ENCODE peak calls at places on chromosomes 12 and 14, in four cellular contexts. Y is aorta, J is AG10803, T is Peyer's patch. L is an unnamed sample.

GRCh38 chr12:12628013-12628412 is 16.3 kb downstream of the CREBL2 start:
- DNase-seq in Y (no peak), J (peak; percentile 29), T (no peak), L (no peak)

GRCh38 chr14:55347040-55347439 is 64.6 kb downstream of the ATG14 start:
- DNase-seq in Y (no peak), J (no peak), T (no peak), L (no peak)

GRCh38 chr12:16008442-16008841 is 97.3 kb downstream of the DERA start:
- DNase-seq in Y (no peak), J (no peak), T (no peak), L (no peak)

GRCh38 chr14:91752956-91753355 is 21.1 kb upstream of the CATSPERB start:
- DNase-seq in Y (no peak), J (no peak), T (no peak), L (no peak)

GRCh38 chr14:90660865-90661570 is 155.2 kb downstream of the TTC7B start:
- DNase-seq in Y (no peak), J (no peak), T (peak; percentile 89), L (no peak)

GRCh38 chr14:89616425-89617141 is 199.6 kb upstream of the FOXN3 start:
- DNase-seq in Y (no peak), J (peak; percentile 53), T (no peak), L (peak; percentile 45)

GRCh38 chr12:70628701-70629480 is 8.3 kb downstream of the PTPRB start:
- DNase-seq in Y (no peak), J (no peak), T (no peak), L (no peak)

GRCh38 chr14:61615743-61616523 is 79.4 kb upstream of the HIF1A start:
- DNase-seq in Y (no peak), J (no peak), T (no peak), L (no peak)

GRCh38 chr12:81726634-81727033 is 32.5 kb downstream of the PPFIA2 start:
- DNase-seq in Y (no peak), J (no peak), T (no peak), L (peak; percentile 17)

GRCh38 chr14:77301103-77301502 is 19.6 kb downstream of the POMT2 start:
- DNase-seq in Y (peak; percentile 88), J (peak; percentile 85), T (peak; percentile 82), L (peak; percentile 50)

GRCh38 chr12:93793983-93794382 is 116.8 kb downstream of the CRADD start:
- DNase-seq in Y (no peak), J (peak; percentile 87), T (no peak), L (no peak)

GRCh38 chr12:126760109-126760508 is 1506.9 kb upstream of the TMEM132C start:
- DNase-seq in Y (no peak), J (no peak), T (no peak), L (no peak)

GRCh38 chr14:60339571-60339970 is 90.5 kb downstream of the PPM1A start:
- DNase-seq in Y (no peak), J (no peak), T (no peak), L (no peak)

GRCh38 chr14:60951781-60952435 is 29.0 kb downstream of the TRMT5 start:
- DNase-seq in Y (no peak), J (no peak), T (no peak), L (no peak)

GRCh38 chr12:104218935-104219334 is 3.4 kb downstream of the TXNRD1 start:
- DNase-seq in Y (no peak), J (peak; percentile 30), T (no peak), L (no peak)

GRCh38 chr14:70714055-70714550 is 72.4 kb downstream of the TTC9 start:
- DNase-seq in Y (no peak), J (peak; percentile 55), T (no peak), L (peak; percentile 44)

GRCh38 chr14:102605026-102605425 is 12.6 kb downstream of the RCOR1 start:
- DNase-seq in Y (no peak), J (no peak), T (no peak), L (no peak)

GRCh38 chr14:65564370-65564769 is 151.8 kb downstream of the FUT8 start:
- DNase-seq in Y (no peak), J (no peak), T (no peak), L (no peak)

GRCh38 chr12:56628671-56629458 is 1.3 kb downstream of the BAZ2A start:
- DNase-seq in Y (peak; percentile 86), J (peak; percentile 75), T (peak; percentile 69), L (peak; percentile 72)

GRCh38 chr12:43004908-43005307 is 415.4 kb upstream of the PRICKLE1 start:
- DNase-seq in Y (no peak), J (no peak), T (no peak), L (no peak)

GRCh38 chr12:113381237-113381636 is 22.4 kb downstream of the SDS start:
- DNase-seq in Y (no peak), J (no peak), T (no peak), L (no peak)

GRCh38 chr14:62706217-62706616 is 339.0 kb downstream of the KCNH5 start:
- DNase-seq in Y (no peak), J (no peak), T (no peak), L (no peak)

GRCh38 chr14:93430889-93431670 is at the start of gene UNC79:
- DNase-seq in Y (no peak), J (no peak), T (no peak), L (peak; percentile 58)

GRCh38 chr12:30795410-30795659 is 40.6 kb upstream of the CAPRIN2 start:
- DNase-seq in Y (no peak), J (no peak), T (no peak), L (no peak)

GRCh38 chr14:39673141-39674133 is 241.2 kb upstream of the FBXO33 start:
- DNase-seq in Y (no peak), J (no peak), T (no peak), L (no peak)

GRCh38 chr12:31005944-31006361 is 67.7 kb upstream of the DDX11 start:
- DNase-seq in Y (no peak), J (peak; percentile 81), T (peak; percentile 29), L (no peak)

GRCh38 chr12:90260136-90260535 is 551.5 kb upstream of the ATP2B1 start:
- DNase-seq in Y (no peak), J (no peak), T (no peak), L (no peak)

GRCh38 chr12:25208554-25208953 is 13.5 kb downstream of the ETFRF1 start:
- DNase-seq in Y (no peak), J (no peak), T (no peak), L (no peak)

GRCh38 chr12:102406033-102406584 is 74.3 kb downstream of the IGF1 start:
- DNase-seq in Y (no peak), J (peak; percentile 37), T (no peak), L (peak; percentile 26)

GRCh38 chr14:38662781-38663180 is 406.9 kb upstream of the CLEC14A start:
- DNase-seq in Y (no peak), J (no peak), T (no peak), L (no peak)

GRCh38 chr14:76727403-76727802 is 33.9 kb upstream of the VASH1 start:
- DNase-seq in Y (no peak), J (no peak), T (no peak), L (no peak)

DNA sequence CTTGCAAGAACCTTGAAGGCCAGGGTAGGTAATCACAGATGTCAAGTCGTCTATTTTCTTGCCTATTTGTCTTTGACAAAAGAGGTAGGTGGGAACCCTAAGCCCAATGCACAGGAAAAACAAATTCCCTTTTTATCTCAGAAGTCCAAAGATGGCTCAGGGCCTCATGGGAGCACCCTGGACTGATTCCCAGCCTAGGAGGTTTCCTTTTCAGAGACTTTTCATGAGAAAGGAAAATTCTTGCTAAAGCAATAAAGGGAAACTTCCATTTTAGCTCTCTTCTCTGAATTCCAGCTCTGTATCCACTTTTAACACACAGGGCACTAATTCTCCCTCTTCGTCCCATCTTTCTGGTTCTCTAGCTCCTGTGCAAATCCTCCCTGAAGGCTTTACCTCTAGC is 1.2 kb downstream of the ZNF641 start:
- DNase-seq in Y (peak; percentile 77), J (peak; percentile 30), T (no peak), L (no peak)
- H3K4me3 ChIP-seq in Y (peak overlapping the region; percentile 32), J (no peak overlapping the region), T (peak overlapping the region; percentile 62), L (no peak overlapping the region)

GRCh38 chr12:101168000-101168399 is 42.0 kb downstream of the SLC5A8 start:
- DNase-seq in Y (no peak), J (no peak), T (no peak), L (no peak)

GRCh38 chr12:101173197-101173749 is 36.8 kb downstream of the SLC5A8 start:
- DNase-seq in Y (no peak), J (no peak), T (no peak), L (no peak)

GRCh38 chr12:101166866-101167265 is 43.2 kb downstream of the SLC5A8 start:
- DNase-seq in Y (no peak), J (no peak), T (no peak), L (no peak)

GRCh38 chr12:101174576-101174975 is 35.5 kb downstream of the SLC5A8 start:
- DNase-seq in Y (no peak), J (no peak), T (no peak), L (no peak)

DNA sequence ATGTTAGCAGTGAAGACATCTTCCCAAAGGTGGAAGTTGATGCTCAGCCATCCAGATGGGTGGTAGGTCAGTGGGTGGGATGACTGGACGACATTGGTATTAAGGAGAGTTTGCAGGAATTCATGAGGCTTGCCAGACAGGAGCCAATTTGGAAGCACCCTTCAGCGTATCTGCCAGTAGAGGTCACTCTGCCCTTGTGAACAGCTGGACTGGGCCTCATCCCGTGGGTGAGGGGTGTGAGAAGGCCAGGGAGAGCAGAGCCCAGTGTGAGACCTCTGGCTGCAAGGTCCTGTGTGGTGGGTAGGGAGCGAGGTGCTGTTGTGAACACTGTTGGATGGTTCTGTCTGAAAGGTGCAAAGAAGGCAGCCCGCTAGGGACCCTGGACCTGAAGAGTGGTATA is 37.7 kb downstream of the SLC5A8 start:
- DNase-seq in Y (no peak), J (peak; percentile 41), T (no peak), L (peak; percentile 39)
- H3K4me3 ChIP-seq in Y (no peak overlapping the region), J (no peak overlapping the region), T (no peak overlapping the region), L (no peak overlapping the region)

DNA sequence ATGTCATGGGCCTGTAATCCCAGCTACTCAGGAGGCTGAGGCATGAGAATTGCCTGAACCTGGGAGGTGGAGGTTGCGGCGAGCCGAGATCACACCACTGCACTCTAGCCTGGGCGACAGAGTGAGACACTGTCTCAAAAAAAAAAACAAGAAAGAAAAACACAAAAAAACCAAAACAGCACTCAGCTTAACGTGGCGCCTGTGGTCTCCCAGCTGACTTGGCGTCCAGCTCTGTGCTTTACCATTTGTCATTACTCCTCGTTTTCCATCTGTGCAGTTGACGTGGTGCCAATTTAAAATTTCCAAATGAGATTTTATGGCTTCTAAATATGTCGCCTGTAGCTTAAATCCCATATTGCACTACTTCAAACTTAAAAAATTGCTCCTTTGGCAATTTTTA is 2.0 kb downstream of the MGP start:
- DNase-seq in Y (no peak), J (no peak), T (no peak), L (no peak)
- H3K4me3 ChIP-seq in Y (peak overlapping the region; percentile 94), J (no peak overlapping the region), T (peak overlapping the region; percentile 37), L (no peak overlapping the region)

DNA sequence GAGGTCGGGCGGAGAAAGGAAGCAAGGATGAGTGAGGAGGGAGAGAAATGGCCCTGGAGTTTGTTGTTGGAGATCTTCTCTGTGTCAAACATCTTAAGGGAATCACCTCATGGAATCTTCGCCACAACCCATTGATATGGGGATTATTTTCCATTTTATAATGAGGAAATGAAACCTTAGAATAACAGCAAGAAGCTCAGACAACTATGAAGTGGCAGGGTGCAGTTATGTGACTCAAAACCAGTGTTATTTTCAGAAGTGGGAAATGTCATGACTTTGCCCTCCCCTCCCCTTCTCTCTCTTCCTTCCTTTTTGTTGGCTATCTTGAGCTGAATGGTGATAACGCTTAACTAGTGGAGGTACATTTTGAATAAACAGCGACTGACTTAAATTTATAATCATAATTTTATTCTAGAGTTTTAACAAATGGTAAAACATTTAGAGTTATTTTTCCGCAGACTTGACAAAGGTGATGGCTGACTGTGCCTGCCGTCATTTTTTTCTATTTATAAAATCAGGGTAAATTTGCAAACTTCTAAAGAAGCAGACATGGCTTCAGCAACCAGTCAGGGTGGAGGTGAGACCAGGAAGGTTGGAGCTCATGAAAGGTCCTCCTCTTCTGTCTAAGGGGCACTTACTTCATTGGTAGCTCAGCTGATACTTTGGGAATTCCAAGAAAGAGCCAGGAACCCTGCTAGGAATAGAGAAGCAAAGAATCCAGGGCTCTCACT is 232.4 kb downstream of the RGS6 start:
- DNase-seq in Y (no peak), J (no peak), T (no peak), L (no peak)
- H3K4me3 ChIP-seq in Y (no peak overlapping the region), J (no peak overlapping the region), T (no peak overlapping the region), L (no peak overlapping the region)

L was measured in HAP-1.